ENCODE peak calls at places on chromosome 14, in five cellular contexts. One of them, this sample, is unnamed.

GRCh38 chr14:36747411-36748184 is 85.9 kb downstream of the PAX9 start:
- DNase-seq in A673: peak; percentile 67
- DNase-seq in HepG2: peak; percentile 44
- DNase-seq in neural progenitor cell: peak; percentile 30
- DNase-seq in PC-3: peak; percentile 66
- DNase-seq in this sample: no peak

GRCh38 chr14:65312859-65313258 is 99.7 kb upstream of the FUT8 start:
- DNase-seq in A673: peak; percentile 14
- DNase-seq in HepG2: no peak
- DNase-seq in neural progenitor cell: no peak
- DNase-seq in PC-3: no peak
- DNase-seq in this sample: no peak

GRCh38 chr14:103872492-103873113 is 25.2 kb upstream of the PPP1R13B start:
- DNase-seq in A673: no peak
- DNase-seq in HepG2: no peak
- DNase-seq in neural progenitor cell: peak; percentile 40
- DNase-seq in PC-3: no peak
- DNase-seq in this sample: no peak

GRCh38 chr14:92500491-92500941 is 13.1 kb upstream of the RIN3 start:
- DNase-seq in A673: no peak
- DNase-seq in HepG2: peak; percentile 67
- DNase-seq in neural progenitor cell: peak; percentile 41
- DNase-seq in PC-3: no peak
- DNase-seq in this sample: no peak

GRCh38 chr14:37711499-37712475 is 116.4 kb downstream of the TTC6 start:
- DNase-seq in A673: no peak
- DNase-seq in HepG2: peak; percentile 96
- DNase-seq in neural progenitor cell: no peak
- DNase-seq in PC-3: peak; percentile 11
- DNase-seq in this sample: no peak

GRCh38 chr14:22052795-22053194 is 379.2 kb upstream of the OR4E1 start:
- DNase-seq in A673: no peak
- DNase-seq in HepG2: no peak
- DNase-seq in neural progenitor cell: no peak
- DNase-seq in PC-3: peak; percentile 7
- DNase-seq in this sample: no peak

GRCh38 chr14:95489163-95489887 is 27.1 kb downstream of the SYNE3 start:
- DNase-seq in A673: no peak
- DNase-seq in HepG2: peak; percentile 46
- DNase-seq in neural progenitor cell: no peak
- DNase-seq in PC-3: no peak
- DNase-seq in this sample: no peak

GRCh38 chr14:95497561-95498011 is 18.9 kb downstream of the SYNE3 start:
- DNase-seq in A673: no peak
- DNase-seq in HepG2: no peak
- DNase-seq in neural progenitor cell: no peak
- DNase-seq in PC-3: no peak
- DNase-seq in this sample: no peak

GRCh38 chr14:103716091-103716801 is 636 bp downstream of the ZFYVE21 start:
- DNase-seq in A673: no peak
- DNase-seq in HepG2: no peak
- DNase-seq in neural progenitor cell: no peak
- DNase-seq in PC-3: no peak
- DNase-seq in this sample: no peak

GRCh38 chr14:75476274-75476995 is 45.8 kb upstream of the BATF start:
- DNase-seq in A673: no peak
- DNase-seq in HepG2: peak; percentile 78
- DNase-seq in neural progenitor cell: peak; percentile 74
- DNase-seq in PC-3: no peak
- DNase-seq in this sample: peak; percentile 48

GRCh38 chr14:58626441-58626840 is 11.3 kb upstream of the DACT1 start:
- DNase-seq in A673: peak; percentile 78
- DNase-seq in HepG2: no peak
- DNase-seq in neural progenitor cell: no peak
- DNase-seq in PC-3: peak; percentile 43
- DNase-seq in this sample: peak; percentile 70

GRCh38 chr14:60637490-60638452 is 11.5 kb downstream of the SIX1 start:
- DNase-seq in A673: peak; percentile 78
- DNase-seq in HepG2: no peak
- DNase-seq in neural progenitor cell: peak; percentile 79
- DNase-seq in PC-3: peak; percentile 42
- DNase-seq in this sample: peak; percentile 51

GRCh38 chr14:31118892-31119291 is 88.7 kb downstream of the HECTD1 start:
- DNase-seq in A673: no peak
- DNase-seq in HepG2: no peak
- DNase-seq in neural progenitor cell: no peak
- DNase-seq in PC-3: no peak
- DNase-seq in this sample: peak; percentile 10

GRCh38 chr14:101858791-101859537 is 97.5 kb downstream of the PPP2R5C start:
- DNase-seq in A673: no peak
- DNase-seq in HepG2: no peak
- DNase-seq in neural progenitor cell: no peak
- DNase-seq in PC-3: no peak
- DNase-seq in this sample: no peak

GRCh38 chr14:90726656-90727055 is 89.6 kb downstream of the TTC7B start:
- DNase-seq in A673: peak; percentile 82
- DNase-seq in HepG2: no peak
- DNase-seq in neural progenitor cell: peak; percentile 64
- DNase-seq in PC-3: peak; percentile 73
- DNase-seq in this sample: peak; percentile 74

GRCh38 chr14:75610839-75611238 is 32.4 kb downstream of the FLVCR2 start:
- DNase-seq in A673: no peak
- DNase-seq in HepG2: no peak
- DNase-seq in neural progenitor cell: no peak
- DNase-seq in PC-3: no peak
- DNase-seq in this sample: peak; percentile 23

GRCh38 chr14:30751646-30752416 is 122.5 kb upstream of the COCH start:
- DNase-seq in A673: peak; percentile 20
- DNase-seq in HepG2: no peak
- DNase-seq in neural progenitor cell: no peak
- DNase-seq in PC-3: no peak
- DNase-seq in this sample: no peak

GRCh38 chr14:58747181-58747580 is 109.4 kb downstream of the DACT1 start:
- DNase-seq in A673: no peak
- DNase-seq in HepG2: no peak
- DNase-seq in neural progenitor cell: no peak
- DNase-seq in PC-3: peak; percentile 100
- DNase-seq in this sample: peak; percentile 98

GRCh38 chr14:75615200-75615599 is 36.8 kb downstream of the FLVCR2 start:
- DNase-seq in A673: no peak
- DNase-seq in HepG2: no peak
- DNase-seq in neural progenitor cell: no peak
- DNase-seq in PC-3: no peak
- DNase-seq in this sample: no peak

GRCh38 chr14:56241441-56241840 is 123.2 kb downstream of the PELI2 start:
- DNase-seq in A673: no peak
- DNase-seq in HepG2: no peak
- DNase-seq in neural progenitor cell: no peak
- DNase-seq in PC-3: no peak
- DNase-seq in this sample: peak; percentile 29

GRCh38 chr14:67599698-67600561 is at the start of gene PIGH:
- DNase-seq in A673: peak; percentile 94
- DNase-seq in HepG2: peak; percentile 83
- DNase-seq in neural progenitor cell: peak; percentile 95
- DNase-seq in PC-3: peak; percentile 88
- DNase-seq in this sample: peak; percentile 83

GRCh38 chr14:94056579-94057308 is 24.3 kb downstream of the DDX24 start:
- DNase-seq in A673: no peak
- DNase-seq in HepG2: no peak
- DNase-seq in neural progenitor cell: no peak
- DNase-seq in PC-3: no peak
- DNase-seq in this sample: peak; percentile 19

GRCh38 chr14:36183402-36183801 is 6.9 kb upstream of the PTCSC3 start:
- DNase-seq in A673: no peak
- DNase-seq in HepG2: no peak
- DNase-seq in neural progenitor cell: no peak
- DNase-seq in PC-3: no peak
- DNase-seq in this sample: no peak

DNA sequence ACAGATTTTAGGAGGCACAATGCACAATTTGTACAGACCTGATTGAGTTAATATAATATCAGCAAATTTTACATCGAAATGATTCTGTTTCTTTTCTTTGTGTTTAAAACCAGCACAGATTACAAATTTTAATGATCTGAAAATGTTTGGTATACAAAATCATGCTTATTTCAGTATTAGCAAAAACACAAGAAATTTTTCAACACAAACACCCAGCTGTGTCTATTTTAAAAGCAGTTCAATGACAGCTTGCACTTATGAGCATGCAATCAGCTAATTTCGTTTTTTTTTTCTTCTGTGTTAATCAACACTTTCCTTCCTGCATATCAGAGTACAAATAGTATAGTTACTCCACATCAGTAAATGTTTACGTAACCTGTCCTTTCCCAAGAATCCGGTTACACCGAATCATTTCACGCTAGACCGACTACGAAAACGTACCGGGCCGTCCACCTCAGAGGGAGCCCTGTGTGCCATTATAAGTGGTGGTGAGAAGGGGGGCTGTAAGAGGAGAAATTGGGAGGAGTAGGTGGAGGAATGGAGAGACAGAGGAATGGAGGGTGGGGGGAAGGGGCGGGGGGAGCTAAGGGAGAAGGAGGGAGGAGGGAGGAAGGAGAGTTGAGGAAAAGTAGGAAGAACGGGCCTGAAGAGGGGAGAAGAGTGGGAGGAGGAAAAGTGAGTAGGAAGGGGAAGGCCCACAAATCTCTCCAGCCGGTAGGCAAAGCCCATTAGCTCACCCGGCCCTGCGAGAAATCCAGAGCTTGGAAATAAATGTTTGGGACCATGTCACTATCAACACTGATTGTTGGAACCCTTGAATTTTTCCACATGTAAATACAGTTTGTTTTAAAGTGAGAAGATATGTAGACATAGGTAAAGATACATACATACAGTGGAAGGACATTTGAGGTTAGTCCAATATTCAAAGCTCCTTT is 2.4 kb upstream of the FOXG1 start:
- DNase-seq in A673: no peak
- DNase-seq in HepG2: no peak
- DNase-seq in neural progenitor cell: peak; percentile 76
- DNase-seq in PC-3: peak; percentile 42
- DNase-seq in this sample: peak; percentile 30
- TF ChIP-seq EZH2 in A673: peak; percentile 31
- TF ChIP-seq EZH2 in HepG2: no peak
- TF ChIP-seq EZH2 in neural progenitor cell: no peak
- TF ChIP-seq EZH2 in PC-3: no peak
- TF ChIP-seq EZH2 in this sample: no peak

GRCh38 chr14:100072783-100073346 is 7.6 kb downstream of the EVL start:
- DNase-seq in A673: no peak
- DNase-seq in HepG2: no peak
- DNase-seq in neural progenitor cell: no peak
- DNase-seq in PC-3: peak; percentile 62
- DNase-seq in this sample: no peak

GRCh38 chr14:100074431-100075100 is 9.3 kb downstream of the EVL start:
- DNase-seq in A673: no peak
- DNase-seq in HepG2: no peak
- DNase-seq in neural progenitor cell: no peak
- DNase-seq in PC-3: no peak
- DNase-seq in this sample: no peak

GRCh38 chr14:100070310-100070709 is 5.1 kb downstream of the EVL start:
- DNase-seq in A673: no peak
- DNase-seq in HepG2: no peak
- DNase-seq in neural progenitor cell: no peak
- DNase-seq in PC-3: no peak
- DNase-seq in this sample: no peak

GRCh38 chr14:100069161-100069800 is 4.1 kb downstream of the EVL start:
- DNase-seq in A673: no peak
- DNase-seq in HepG2: no peak
- DNase-seq in neural progenitor cell: no peak
- DNase-seq in PC-3: no peak
- DNase-seq in this sample: no peak

DNA sequence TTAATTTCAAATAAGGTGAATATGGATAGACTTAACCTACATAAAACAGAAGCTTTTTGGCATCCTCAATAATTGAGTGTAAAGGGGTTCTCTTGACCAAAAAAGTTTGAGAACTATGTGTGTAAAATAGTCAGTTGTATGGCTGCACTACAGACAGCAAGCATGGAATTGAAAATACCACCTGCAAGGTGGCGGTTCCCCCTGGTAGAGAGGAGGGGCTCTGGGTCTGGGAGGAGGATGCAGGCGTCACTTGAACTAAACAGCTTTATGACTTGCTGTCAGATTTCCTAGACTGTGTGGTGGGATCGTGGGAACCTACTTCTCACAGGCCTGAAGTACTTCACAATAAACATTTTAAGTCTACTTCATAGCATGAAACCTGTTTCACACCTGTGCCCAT is 6.3 kb downstream of the EVL start:
- DNase-seq in A673: no peak
- DNase-seq in HepG2: no peak
- DNase-seq in neural progenitor cell: no peak
- DNase-seq in PC-3: no peak
- DNase-seq in this sample: no peak
- H3K4me1 ChIP-seq in A673: peaks cover 9% of the 10 kb centered on the region
- H3K4me1 ChIP-seq in HepG2: peaks cover 10% of the 10 kb centered on the region
- H3K4me1 ChIP-seq in neural progenitor cell: peaks cover 6% of the 10 kb centered on the region
- H3K4me1 ChIP-seq in PC-3: peaks cover 36% of the 10 kb centered on the region
- H3K4me1 ChIP-seq in this sample: peaks cover 5% of the 10 kb centered on the region

GRCh38 chr14:24296341-24297157 is 3.0 kb downstream of the DHRS1 start:
- DNase-seq in A673: peak; percentile 87
- DNase-seq in HepG2: peak; percentile 90
- DNase-seq in neural progenitor cell: peak; percentile 75
- DNase-seq in PC-3: peak; percentile 86
- DNase-seq in this sample: peak; percentile 89
- TF ChIP-seq CTCF in A673: peak; percentile 76
- TF ChIP-seq CTCF in HepG2: peak; percentile 99
- TF ChIP-seq CTCF in neural progenitor cell: peak; percentile 77
- TF ChIP-seq CTCF in PC-3: peak; percentile 80
- TF ChIP-seq CTCF in this sample: peak; percentile 82

DNA sequence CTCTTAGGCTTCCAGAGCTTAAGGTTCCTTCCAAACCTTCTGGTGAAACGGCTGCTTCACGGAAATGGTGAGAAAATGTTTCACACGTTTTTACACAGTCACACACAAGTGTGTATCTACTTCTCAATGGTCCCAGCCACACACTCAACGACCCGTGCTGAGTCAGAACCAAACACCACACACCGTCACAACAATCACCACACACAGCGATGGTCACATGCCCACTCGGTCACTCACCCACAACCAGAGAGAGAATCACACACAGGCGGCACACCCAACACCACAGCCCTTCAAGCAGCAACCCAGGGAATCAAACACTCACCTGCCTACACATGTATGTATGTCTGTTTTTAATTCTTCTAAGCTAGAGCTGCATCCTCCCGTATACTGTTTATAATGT is 12.6 kb upstream of the PLEKHD1 start:
- DNase-seq in A673: no peak
- DNase-seq in HepG2: no peak
- DNase-seq in neural progenitor cell: no peak
- DNase-seq in PC-3: no peak
- DNase-seq in this sample: no peak
- TF ChIP-seq EZH2 in A673: no peak
- TF ChIP-seq EZH2 in HepG2: no peak
- TF ChIP-seq EZH2 in neural progenitor cell: no peak
- TF ChIP-seq EZH2 in PC-3: no peak
- TF ChIP-seq EZH2 in this sample: no peak